ENCODE peak calls at places on chromosome 1, in six cellular contexts. P is colonic mucosa, K is testis, A is transverse colon, V is GM06990, Y is neural crest cell. R is an unnamed sample.
A peak's percentile ranks its signal among the peaks of the same experiment; 100 is the strongest.

GRCh38 chr1:182549346-182549745 is 39.7 kb downstream of the RNASEL start:
- DNase-seq in V (no peak), K (no peak), Y (no peak), A (no peak), P (no peak), R (no peak)

GRCh38 chr1:198893763-198894444 is 255.1 kb downstream of the PTPRC start:
- DNase-seq in A (no peak), K (no peak), P (no peak), Y (no peak), V (no peak), R (no peak)

GRCh38 chr1:25431495-25432363 is 1.0 kb downstream of the MACO1 start:
- DNase-seq in P (peak; percentile 36), Y (no peak), K (peak; percentile 29), A (no peak), V (no peak), R (no peak)

GRCh38 chr1:121458291-121459048 is 273.7 kb downstream of the SRGAP2C start:
- DNase-seq in K (no peak), Y (no peak), P (no peak), A (no peak), V (peak; percentile 55), R (no peak)

GRCh38 chr1:15726508-15726907 is 9.6 kb upstream of the SLC25A34 start:
- DNase-seq in V (no peak), P (no peak), K (no peak), A (no peak), Y (no peak), R (no peak)

GRCh38 chr1:150889650-150890416 is 2.9 kb downstream of the CTXND2 start:
- DNase-seq in V (peak; percentile 35), Y (no peak), A (no peak), K (no peak), P (no peak), R (no peak)

GRCh38 chr1:39799770-39800470 is 11.3 kb upstream of the BMP8B start:
- DNase-seq in P (peak; percentile 88), Y (peak; percentile 81), V (peak; percentile 74), K (peak; percentile 82), A (peak; percentile 84), R (peak; percentile 60)

GRCh38 chr1:5119496-5120234 is 465.3 kb downstream of the AJAP1 start:
- DNase-seq in P (no peak), A (no peak), Y (peak; percentile 42), K (peak; percentile 69), V (no peak), R (no peak)

GRCh38 chr1:84479998-84480397 is 932 bp downstream of the RPF1 start:
- DNase-seq in P (no peak), V (no peak), A (no peak), Y (no peak), K (no peak), R (no peak)

GRCh38 chr1:16015491-16015890 is 2.4 kb downstream of the HSPB7 start:
- DNase-seq in Y (no peak), V (no peak), P (no peak), A (no peak), K (no peak), R (no peak)

GRCh38 chr1:47991187-47991586 is 6.0 kb downstream of the TRABD2B start:
- DNase-seq in K (no peak), P (no peak), A (no peak), V (no peak), Y (no peak), R (no peak)

GRCh38 chr1:157156058-157156541 is 17.9 kb upstream of the ETV3 start:
- DNase-seq in A (peak; percentile 81), V (peak; percentile 53), P (peak; percentile 78), Y (peak; percentile 89), K (peak; percentile 89), R (peak; percentile 70)

GRCh38 chr1:41387667-41388091 is 26.4 kb downstream of the FOXO6 start:
- DNase-seq in A (peak; percentile 71), K (peak; percentile 81), P (peak; percentile 68), V (no peak), Y (no peak), R (no peak)

GRCh38 chr1:224784606-224785328 is 144.7 kb upstream of the DNAH14 start:
- DNase-seq in P (no peak), A (no peak), V (no peak), K (no peak), Y (no peak), R (no peak)

GRCh38 chr1:225250432-225250831 is 177.4 kb downstream of the LBR start:
- DNase-seq in K (no peak), P (no peak), V (peak; percentile 33), A (no peak), Y (no peak), R (no peak)

GRCh38 chr1:14706656-14707055 is 108.2 kb downstream of the KAZN start:
- DNase-seq in P (no peak), K (no peak), A (no peak), V (no peak), Y (no peak), R (no peak)

GRCh38 chr1:161486806-161487482 is 18.3 kb upstream of the FCGR2A start:
- DNase-seq in P (peak; percentile 36), V (no peak), K (peak; percentile 53), Y (peak; percentile 25), A (peak; percentile 19), R (no peak)

GRCh38 chr1:27342778-27343638 is 1.2 kb downstream of the SYTL1 start:
- DNase-seq in Y (no peak), V (peak; percentile 66), P (peak; percentile 42), K (no peak), A (peak; percentile 67), R (peak; percentile 82)

GRCh38 chr1:237788069-237788468 is 102.7 kb downstream of the ZP4 start:
- DNase-seq in P (no peak), A (no peak), K (no peak), V (no peak), Y (no peak), R (no peak)

GRCh38 chr1:199490804-199491527 is 536.5 kb upstream of the NR5A2 start:
- DNase-seq in V (no peak), K (no peak), Y (no peak), P (no peak), A (no peak), R (no peak)

GRCh38 chr1:119647734-119648619 is at the start of gene ZNF697:
- DNase-seq in P (peak; percentile 99), K (peak; percentile 98), V (peak; percentile 81), A (peak; percentile 97), Y (peak; percentile 85), R (no peak)

GRCh38 chr1:198462365-198463025 is 78.0 kb downstream of the ATP6V1G3 start:
- DNase-seq in K (no peak), P (no peak), V (no peak), Y (no peak), A (no peak), R (no peak)

GRCh38 chr1:998051-998821 is 1.7 kb downstream of the HES4 start:
- DNase-seq in V (no peak), K (no peak), Y (no peak), P (no peak), A (no peak), R (no peak)
- TF ChIP-seq CTCF in V (no peak), K (no peak), Y (no peak), P (no peak), A (no peak), R (no peak)

GRCh38 chr1:168081373-168082007 is 55.2 kb downstream of the GPR161 start:
- DNase-seq in A (no peak), P (no peak), V (no peak), K (no peak), Y (no peak), R (no peak)

GRCh38 chr1:168084396-168085231 is 52.1 kb downstream of the GPR161 start:
- DNase-seq in Y (peak; percentile 63), A (peak; percentile 55), K (peak; percentile 75), V (peak; percentile 47), P (peak; percentile 55), R (peak; percentile 45)

GRCh38 chr1:168079761-168080160 is 57.0 kb downstream of the GPR161 start:
- DNase-seq in V (no peak), A (no peak), P (no peak), Y (no peak), K (no peak), R (no peak)

GRCh38 chr1:168083456-168084325 is 53.0 kb downstream of the GPR161 start:
- DNase-seq in A (no peak), V (no peak), P (no peak), Y (no peak), K (no peak), R (no peak)

DNA sequence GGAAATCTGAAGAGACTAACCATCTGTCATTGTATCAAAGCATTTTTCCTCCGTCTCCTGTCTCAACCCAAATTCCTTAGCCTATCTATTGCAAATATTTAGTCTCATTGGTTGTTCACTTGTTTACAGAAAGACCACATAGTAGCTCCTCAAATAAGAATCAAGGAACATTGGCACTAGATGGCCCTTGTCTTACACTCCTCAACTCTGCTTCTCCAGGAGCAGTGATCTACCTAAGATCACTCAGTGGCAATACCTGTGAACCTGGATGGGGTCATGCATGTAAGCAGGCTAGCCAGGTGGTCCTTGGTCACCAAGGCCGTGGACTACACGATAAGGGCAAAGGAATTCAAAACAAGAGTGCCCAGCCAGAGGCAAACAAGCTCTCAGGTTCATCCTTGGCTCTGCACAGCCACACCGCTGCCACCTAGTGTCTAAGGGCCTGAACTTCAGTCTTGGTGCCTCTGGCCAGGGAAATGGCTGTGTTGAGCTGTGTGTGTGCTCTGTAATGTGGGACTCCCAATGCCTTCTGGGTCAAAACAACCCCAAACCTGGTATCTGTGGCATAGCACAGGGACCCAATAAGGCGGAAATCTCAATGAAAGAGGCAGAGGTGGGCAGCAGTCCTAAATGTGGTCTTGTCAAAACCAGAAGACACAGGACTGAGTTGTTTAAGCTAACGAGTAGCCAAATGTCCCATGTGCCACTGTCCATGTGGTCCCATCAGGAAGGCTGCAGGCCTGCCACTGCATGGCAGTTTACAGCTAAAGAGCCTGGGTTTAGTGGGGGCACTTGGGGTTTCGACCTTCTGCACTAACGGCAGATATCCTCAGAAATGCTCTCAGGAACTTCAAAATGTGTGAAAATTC is 54.5 kb downstream of the GPR161 start:
- DNase-seq in P (peak; percentile 81), Y (peak; percentile 74), K (peak; percentile 87), V (peak; percentile 41), A (peak; percentile 72), R (peak; percentile 67)
- TF ChIP-seq CTCF in P (peak; percentile 81), Y (peak; percentile 84), K (peak; percentile 75), V (peak; percentile 96), A (peak; percentile 83), R (peak; percentile 92)

DNA sequence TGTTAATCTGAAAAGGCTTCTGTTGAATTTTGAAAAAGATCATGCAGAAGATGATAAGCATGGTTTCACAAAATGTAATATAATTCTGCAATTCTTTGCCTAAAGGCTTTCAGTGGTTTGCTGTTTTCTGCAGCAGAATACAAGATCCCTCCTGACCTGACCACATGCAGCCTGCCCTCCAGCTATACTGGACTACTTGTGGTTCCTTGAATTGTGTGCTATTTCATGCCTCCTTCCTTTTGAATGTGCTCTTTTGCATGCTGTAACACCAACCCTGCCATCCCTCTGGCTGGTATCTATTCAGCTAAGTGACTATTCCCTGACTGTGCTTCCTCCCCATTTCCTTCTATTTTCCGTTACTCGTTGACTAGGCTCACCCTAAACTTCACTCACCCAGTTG is 55.5 kb downstream of the CACNA1E start:
- DNase-seq in A (no peak), Y (no peak), P (no peak), V (no peak), K (no peak), R (no peak)
- TF ChIP-seq CTCF in A (no peak), Y (no peak), P (no peak), V (no peak), K (no peak), R (no peak)

DNA sequence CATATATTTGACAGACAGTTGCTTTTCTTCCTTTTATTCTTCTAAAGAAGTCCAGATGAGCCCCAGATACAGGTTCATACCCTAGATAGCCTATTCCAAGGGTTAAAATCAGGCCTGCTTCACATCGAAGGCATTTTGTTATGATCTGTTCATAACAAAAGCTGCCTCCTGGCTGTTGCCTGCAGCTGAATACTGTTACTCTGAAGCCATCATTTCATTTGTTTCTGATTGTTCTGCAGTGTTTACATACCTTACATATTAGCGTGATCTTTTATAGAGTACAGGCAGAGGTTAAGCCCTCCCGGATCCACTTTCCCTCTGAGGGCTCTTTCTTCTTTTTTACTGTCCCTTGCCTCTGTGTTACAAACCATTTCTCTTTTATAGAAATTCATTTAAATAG is 219.0 kb upstream of the HOOK1 start:
- DNase-seq in P (no peak), V (no peak), A (no peak), Y (no peak), K (no peak), R (no peak)
- TF ChIP-seq CTCF in P (no peak), V (no peak), A (no peak), Y (no peak), K (no peak), R (no peak)

R was measured in CD4-positive, alpha-beta T cell.